ENCODE peak calls at places on chromosome X, in four cellular contexts. G, S, D and W are unnamed samples.
A peak's percentile ranks its signal among the peaks of the same experiment; 100 is the strongest.

GRCh38 chrX:148500428-148501120 is at the start of gene AFF2:
- DNase-seq in D (peak; percentile 1), G (peak; percentile 6), S (peak; percentile 18), W (no peak)

GRCh38 chrX:46381630-46382029 is 163.6 kb downstream of the ZNF674 start:
- DNase-seq in G (no peak), S (peak; percentile 53), D (no peak), W (no peak)

GRCh38 chrX:150365051-150365952 is 2.2 kb downstream of the MAMLD1 start:
- DNase-seq in D (peak; percentile 22), G (no peak), S (peak; percentile 84), W (no peak)

GRCh38 chrX:147570483-147570882 is 341.2 kb upstream of the FMR1 start:
- DNase-seq in S (no peak), G (no peak), D (no peak), W (no peak)

GRCh38 chrX:108699368-108699767 is 37.0 kb downstream of the IRS4 start:
- DNase-seq in D (peak; percentile 31), G (no peak), S (no peak), W (no peak)

GRCh38 chrX:397575-397974 is 10.9 kb upstream of the PPP2R3B start:
- DNase-seq in S (no peak), D (no peak), G (no peak), W (no peak)

GRCh38 chrX:131058136-131058868 is at the start of gene ARHGAP36:
- DNase-seq in S (no peak), D (peak; percentile 0), G (no peak), W (no peak)

GRCh38 chrX:13059269-13059668 is 14.8 kb upstream of the FAM9C start:
- DNase-seq in D (peak; percentile 4), G (no peak), S (no peak), W (no peak)

GRCh38 chrX:54794004-54794403 is 4.1 kb downstream of the ITIH6 start:
- DNase-seq in D (no peak), G (no peak), S (no peak), W (no peak)

GRCh38 chrX:15511563-15511962 is 11.0 kb downstream of the BMX start:
- DNase-seq in G (no peak), S (peak; percentile 7), D (no peak), W (no peak)

GRCh38 chrX:140507982-140508305 is 3.1 kb upstream of the SOX3 start:
- DNase-seq in S (no peak), D (no peak), G (no peak), W (no peak)

GRCh38 chrX:43612400-43612799 is 43.7 kb upstream of the MAOA start:
- DNase-seq in S (no peak), D (no peak), G (no peak), W (no peak)

GRCh38 chrX:148416931-148417330 is 83.5 kb upstream of the AFF2 start:
- DNase-seq in S (no peak), D (no peak), G (no peak), W (no peak)

GRCh38 chrX:118698516-118699247 is 28.7 kb upstream of the IL13RA1 start:
- DNase-seq in D (no peak), S (no peak), G (no peak), W (no peak)